ENCODE peak calls at places on chromosomes 2 and 18, in five cellular contexts. One of them, this sample, is unnamed. For H3K4me1, the result is how much of the 10 kb centered on the place peaks cover.

GRCh38 chr2:168346725-168347477 is 99.5 kb upstream of the STK39 start:
- DNase-seq in ovary: peak
- DNase-seq in gastrocnemius medialis: peak
- DNase-seq in uterus: peak
- DNase-seq in fibroblast of lung: peak
- DNase-seq in this sample: peak

GRCh38 chr2:201150454-201151020 is 32.4 kb upstream of the CASP10 start:
- DNase-seq in gastrocnemius medialis: no peak
- DNase-seq in fibroblast of lung: no peak
- DNase-seq in ovary: no peak
- DNase-seq in uterus: no peak
- DNase-seq in this sample: no peak

GRCh38 chr2:241068136-241068941 is 33.7 kb downstream of the MTERF4 start:
- DNase-seq in ovary: no peak
- DNase-seq in fibroblast of lung: no peak
- DNase-seq in uterus: no peak
- DNase-seq in gastrocnemius medialis: no peak
- DNase-seq in this sample: no peak

GRCh38 chr2:234422242-234422641 is 74.6 kb downstream of the ARL4C start:
- DNase-seq in uterus: no peak
- DNase-seq in fibroblast of lung: peak
- DNase-seq in ovary: no peak
- DNase-seq in gastrocnemius medialis: no peak
- DNase-seq in this sample: no peak

GRCh38 chr18:68608861-68609465 is 105.9 kb downstream of the TMX3 start:
- DNase-seq in fibroblast of lung: peak
- DNase-seq in uterus: no peak
- DNase-seq in gastrocnemius medialis: no peak
- DNase-seq in ovary: no peak
- DNase-seq in this sample: no peak

GRCh38 chr2:1268034-1268433 is 145.2 kb upstream of the TPO start:
- DNase-seq in gastrocnemius medialis: no peak
- DNase-seq in fibroblast of lung: no peak
- DNase-seq in ovary: no peak
- DNase-seq in uterus: no peak
- DNase-seq in this sample: no peak

GRCh38 chr2:238786379-238786778 is 61.5 kb upstream of the TWIST2 start:
- DNase-seq in fibroblast of lung: no peak
- DNase-seq in ovary: no peak
- DNase-seq in gastrocnemius medialis: no peak
- DNase-seq in uterus: no peak
- DNase-seq in this sample: no peak

GRCh38 chr18:26051845-26052244 is 38.6 kb downstream of the SS18 start:
- DNase-seq in uterus: no peak
- DNase-seq in ovary: no peak
- DNase-seq in fibroblast of lung: no peak
- DNase-seq in gastrocnemius medialis: no peak
- DNase-seq in this sample: no peak

GRCh38 chr2:120834206-120834605 is 98.5 kb downstream of the GLI2 start:
- DNase-seq in fibroblast of lung: no peak
- DNase-seq in gastrocnemius medialis: no peak
- DNase-seq in uterus: no peak
- DNase-seq in ovary: peak
- DNase-seq in this sample: no peak

GRCh38 chr2:219675206-219675605 is 47.8 kb downstream of the SLC4A3 start:
- DNase-seq in fibroblast of lung: no peak
- DNase-seq in ovary: no peak
- DNase-seq in gastrocnemius medialis: no peak
- DNase-seq in uterus: no peak
- DNase-seq in this sample: no peak

GRCh38 chr2:85324639-85325465 is 2.9 kb downstream of the TGOLN2 start:
- DNase-seq in fibroblast of lung: peak
- DNase-seq in ovary: no peak
- DNase-seq in gastrocnemius medialis: no peak
- DNase-seq in uterus: no peak
- DNase-seq in this sample: no peak

GRCh38 chr18:616380-616995 is 19.7 kb downstream of the CLUL1 start:
- DNase-seq in fibroblast of lung: peak
- DNase-seq in ovary: no peak
- DNase-seq in uterus: no peak
- DNase-seq in gastrocnemius medialis: no peak
- DNase-seq in this sample: no peak

GRCh38 chr2:231795525-231796327 is 9.5 kb downstream of the COPS7B start:
- DNase-seq in fibroblast of lung: peak
- DNase-seq in uterus: no peak
- DNase-seq in ovary: no peak
- DNase-seq in gastrocnemius medialis: no peak
- DNase-seq in this sample: no peak

GRCh38 chr18:36692909-36693308 is 135.9 kb downstream of the TPGS2 start:
- DNase-seq in gastrocnemius medialis: no peak
- DNase-seq in fibroblast of lung: peak
- DNase-seq in uterus: no peak
- DNase-seq in ovary: no peak
- DNase-seq in this sample: no peak

GRCh38 chr2:163348843-163349395 is 386.9 kb downstream of the FIGN start:
- DNase-seq in ovary: peak
- DNase-seq in uterus: peak
- DNase-seq in gastrocnemius medialis: no peak
- DNase-seq in fibroblast of lung: peak
- DNase-seq in this sample: no peak

GRCh38 chr2:152740743-152741328 is 22.4 kb downstream of the ARL6IP6 start:
- DNase-seq in gastrocnemius medialis: no peak
- DNase-seq in fibroblast of lung: peak
- DNase-seq in uterus: no peak
- DNase-seq in ovary: no peak
- DNase-seq in this sample: no peak

GRCh38 chr2:173191601-173192000 is 116.0 kb downstream of the MAP3K20 start:
- DNase-seq in gastrocnemius medialis: no peak
- DNase-seq in ovary: no peak
- DNase-seq in uterus: no peak
- DNase-seq in fibroblast of lung: peak
- DNase-seq in this sample: no peak

GRCh38 chr2:172333206-172333605 is 94.2 kb upstream of the ITGA6 start:
- DNase-seq in uterus: no peak
- DNase-seq in fibroblast of lung: peak
- DNase-seq in ovary: no peak
- DNase-seq in gastrocnemius medialis: no peak
- DNase-seq in this sample: no peak

GRCh38 chr2:204726831-204727230 is 181.6 kb downstream of the PARD3B start:
- DNase-seq in gastrocnemius medialis: no peak
- DNase-seq in uterus: no peak
- DNase-seq in ovary: no peak
- DNase-seq in fibroblast of lung: no peak
- DNase-seq in this sample: no peak

GRCh38 chr2:45814951-45815621 is 163.6 kb downstream of the PRKCE start:
- DNase-seq in gastrocnemius medialis: no peak
- DNase-seq in ovary: no peak
- DNase-seq in fibroblast of lung: no peak
- DNase-seq in uterus: no peak
- DNase-seq in this sample: no peak

GRCh38 chr18:60163622-60164021 is 209.0 kb downstream of the MC4R start:
- DNase-seq in fibroblast of lung: no peak
- DNase-seq in uterus: no peak
- DNase-seq in ovary: no peak
- DNase-seq in gastrocnemius medialis: no peak
- DNase-seq in this sample: no peak

GRCh38 chr2:106068415-106068814 is 125.7 kb downstream of the UXS1 start:
- DNase-seq in fibroblast of lung: no peak
- DNase-seq in gastrocnemius medialis: no peak
- DNase-seq in uterus: no peak
- DNase-seq in ovary: no peak
- DNase-seq in this sample: no peak

GRCh38 chr2:100800910-100801309 is 19.0 kb upstream of the NPAS2 start:
- DNase-seq in ovary: no peak
- DNase-seq in gastrocnemius medialis: no peak
- DNase-seq in fibroblast of lung: no peak
- DNase-seq in uterus: no peak
- DNase-seq in this sample: no peak

GRCh38 chr18:37393945-37394609 is 171.5 kb downstream of the CELF4 start:
- DNase-seq in gastrocnemius medialis: no peak
- DNase-seq in uterus: peak
- DNase-seq in fibroblast of lung: peak
- DNase-seq in ovary: peak
- DNase-seq in this sample: peak

GRCh38 chr2:164890533-164890932 is 48.9 kb upstream of the COBLL1 start:
- DNase-seq in gastrocnemius medialis: no peak
- DNase-seq in ovary: no peak
- DNase-seq in uterus: no peak
- DNase-seq in fibroblast of lung: peak
- DNase-seq in this sample: no peak

GRCh38 chr18:32470136-32470712 is 458 bp downstream of the GAREM1 start:
- DNase-seq in uterus: peak
- DNase-seq in fibroblast of lung: peak
- DNase-seq in ovary: peak
- DNase-seq in gastrocnemius medialis: peak
- DNase-seq in this sample: peak

GRCh38 chr2:107174126-107174525 is 288.2 kb upstream of the ST6GAL2 start:
- DNase-seq in ovary: no peak
- DNase-seq in uterus: no peak
- DNase-seq in fibroblast of lung: no peak
- DNase-seq in gastrocnemius medialis: no peak
- DNase-seq in this sample: no peak

GRCh38 chr2:157806426-157806825 is 69.7 kb downstream of the ACVR1 start:
- DNase-seq in ovary: no peak
- DNase-seq in uterus: no peak
- DNase-seq in gastrocnemius medialis: no peak
- DNase-seq in fibroblast of lung: peak
- DNase-seq in this sample: no peak
- H3K4me1 ChIP-seq in ovary: under half
- H3K4me1 ChIP-seq in uterus: under half
- H3K4me1 ChIP-seq in gastrocnemius medialis: half or more
- H3K4me1 ChIP-seq in fibroblast of lung: under half
- H3K4me1 ChIP-seq in this sample: under half

DNA sequence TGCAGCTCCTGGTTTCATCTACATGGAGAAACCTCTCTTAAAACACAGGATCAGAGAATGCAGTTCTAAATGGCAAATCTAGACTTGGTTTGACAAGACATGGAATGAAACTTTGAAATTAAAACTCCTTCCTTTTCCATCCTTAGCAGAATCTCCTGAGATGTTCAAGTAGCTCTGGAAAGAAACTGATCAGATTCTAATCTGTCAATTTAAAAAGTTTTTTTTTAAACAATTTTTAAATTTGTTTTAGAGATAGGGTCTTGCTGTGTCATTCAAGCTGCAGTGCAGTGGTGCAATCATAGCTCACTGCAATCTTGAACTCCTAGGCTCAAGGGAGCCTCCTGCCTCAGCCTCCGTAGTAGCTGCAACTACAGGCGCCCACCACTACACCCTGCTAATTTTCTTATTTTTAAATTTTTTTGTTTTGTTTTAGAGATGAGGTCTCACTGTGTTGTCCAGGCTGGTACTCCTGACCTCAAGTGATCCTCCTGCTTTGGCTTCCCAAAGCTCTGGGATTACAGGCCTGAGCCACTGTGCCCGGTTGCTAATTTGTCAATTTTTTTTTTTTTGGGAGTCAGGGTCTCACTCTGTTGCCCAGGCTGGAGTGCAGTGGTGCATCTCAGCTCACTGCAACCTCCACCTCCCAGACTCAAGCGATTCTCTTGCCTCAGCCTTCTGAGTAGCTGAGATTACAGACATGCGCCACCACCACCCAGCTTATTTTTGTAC is 216.7 kb downstream of the TGIF1 start:
- DNase-seq in gastrocnemius medialis: no peak
- DNase-seq in uterus: no peak
- DNase-seq in ovary: no peak
- DNase-seq in fibroblast of lung: no peak
- DNase-seq in this sample: no peak
- TF ChIP-seq CTCF in gastrocnemius medialis: no peak
- TF ChIP-seq CTCF in uterus: no peak
- TF ChIP-seq CTCF in ovary: no peak
- TF ChIP-seq CTCF in fibroblast of lung: no peak
- TF ChIP-seq CTCF in this sample: no peak

GRCh38 chr2:189560273-189560586 is 20.4 kb downstream of the SLC40A1 start:
- DNase-seq in uterus: no peak
- DNase-seq in gastrocnemius medialis: no peak
- DNase-seq in ovary: no peak
- DNase-seq in fibroblast of lung: no peak
- DNase-seq in this sample: no peak
- H3K4me1 ChIP-seq in uterus: under half
- H3K4me1 ChIP-seq in gastrocnemius medialis: half or more
- H3K4me1 ChIP-seq in ovary: under half
- H3K4me1 ChIP-seq in fibroblast of lung: under half
- H3K4me1 ChIP-seq in this sample: half or more

GRCh38 chr2:13572466-13572865 is 855.7 kb downstream of the TRIB2 start:
- DNase-seq in ovary: no peak
- DNase-seq in gastrocnemius medialis: no peak
- DNase-seq in fibroblast of lung: peak
- DNase-seq in uterus: no peak
- DNase-seq in this sample: no peak
- TF ChIP-seq CTCF in ovary: no peak
- TF ChIP-seq CTCF in gastrocnemius medialis: no peak
- TF ChIP-seq CTCF in fibroblast of lung: no peak
- TF ChIP-seq CTCF in uterus: no peak
- TF ChIP-seq CTCF in this sample: no peak

DNA sequence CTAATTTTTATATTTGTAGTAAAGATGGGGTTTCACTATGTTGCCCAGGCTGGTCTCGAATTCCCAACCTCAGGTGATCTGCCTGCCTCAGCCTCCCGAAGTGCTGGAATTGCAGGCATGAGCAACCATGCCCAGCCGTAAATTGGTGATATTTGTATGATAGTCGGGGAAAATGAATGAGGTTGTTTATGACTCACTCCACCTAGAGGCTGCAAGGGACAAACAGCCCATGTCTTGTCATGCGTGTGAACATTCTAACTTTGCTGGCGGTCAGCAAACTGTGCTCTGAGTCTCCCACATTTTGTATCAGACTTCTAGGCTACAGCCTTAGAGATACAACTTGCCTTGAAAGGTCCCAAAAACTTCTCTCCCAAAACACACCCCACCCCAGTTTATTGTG is 133.5 kb upstream of the DTNA start:
- DNase-seq in gastrocnemius medialis: no peak
- DNase-seq in fibroblast of lung: no peak
- DNase-seq in ovary: no peak
- DNase-seq in uterus: no peak
- DNase-seq in this sample: no peak
- H3K4me1 ChIP-seq in gastrocnemius medialis: under half
- H3K4me1 ChIP-seq in fibroblast of lung: under half
- H3K4me1 ChIP-seq in ovary: under half
- H3K4me1 ChIP-seq in uterus: under half
- H3K4me1 ChIP-seq in this sample: under half

GRCh38 chr18:3384664-3385189 is 65.2 kb upstream of the TGIF1 start:
- DNase-seq in gastrocnemius medialis: no peak
- DNase-seq in uterus: no peak
- DNase-seq in fibroblast of lung: no peak
- DNase-seq in ovary: no peak
- DNase-seq in this sample: no peak

GRCh38 chr18:3379685-3380084 is 70.3 kb upstream of the TGIF1 start:
- DNase-seq in ovary: no peak
- DNase-seq in fibroblast of lung: no peak
- DNase-seq in uterus: no peak
- DNase-seq in gastrocnemius medialis: no peak
- DNase-seq in this sample: no peak

GRCh38 chr18:3383381-3383915 is 66.5 kb upstream of the TGIF1 start:
- DNase-seq in uterus: no peak
- DNase-seq in fibroblast of lung: peak
- DNase-seq in ovary: no peak
- DNase-seq in gastrocnemius medialis: no peak
- DNase-seq in this sample: no peak

GRCh38 chr18:3380384-3380961 is 69.5 kb upstream of the TGIF1 start:
- DNase-seq in gastrocnemius medialis: no peak
- DNase-seq in fibroblast of lung: peak
- DNase-seq in uterus: no peak
- DNase-seq in ovary: no peak
- DNase-seq in this sample: no peak
- TF ChIP-seq CTCF in gastrocnemius medialis: no peak
- TF ChIP-seq CTCF in fibroblast of lung: peak
- TF ChIP-seq CTCF in uterus: no peak
- TF ChIP-seq CTCF in ovary: no peak
- TF ChIP-seq CTCF in this sample: no peak

This sample was measured in heart right ventricle.